ENCODE peak calls at places on chromosomes 2 and 18, in five cellular contexts. C, D, Y, W and M are unnamed samples.

GRCh38 chr2:26852405-26853348 is 4.7 kb downstream of the DPYSL5 start:
- DNase-seq in C (no peak), Y (no peak), W (no peak), D (no peak), M (no peak)

GRCh38 chr2:237486819-237487448 is at the start of gene MLPH:
- DNase-seq in C (no peak), W (no peak), D (no peak), Y (no peak), M (no peak)

GRCh38 chr2:4291430-4291829 is 588.1 kb downstream of the DCDC2C start:
- DNase-seq in C (no peak), D (no peak), W (no peak), Y (no peak), M (no peak)

GRCh38 chr2:161005170-161005569 is 155.1 kb upstream of the TANK start:
- DNase-seq in Y (no peak), W (no peak), C (no peak), D (no peak), M (no peak)

GRCh38 chr2:101124684-101125366 is 26.4 kb downstream of the TBC1D8 start:
- DNase-seq in C (peak), W (no peak), D (no peak), Y (no peak), M (peak)

GRCh38 chr2:25339791-25340339 is 1.9 kb downstream of the DNMT3A start:
- DNase-seq in D (peak), W (peak), C (no peak), Y (no peak), M (no peak)

GRCh38 chr2:227570615-227571014 is 28.1 kb upstream of the SCYGR2 start:
- DNase-seq in Y (no peak), C (no peak), D (no peak), W (no peak), M (no peak)

GRCh38 chr2:21358971-21359370 is 235.2 kb downstream of the TDRD15 start:
- DNase-seq in D (no peak), C (no peak), W (no peak), Y (no peak), M (no peak)

GRCh38 chr18:37729715-37730114 is 164.1 kb upstream of the CELF4 start:
- DNase-seq in C (no peak), Y (no peak), W (no peak), D (no peak), M (no peak)

GRCh38 chr2:86274265-86274917 is 63.0 kb downstream of the REEP1 start:
- DNase-seq in W (no peak), Y (no peak), D (no peak), C (no peak), M (peak)

GRCh38 chr2:202278036-202278760 is 12.6 kb downstream of the NOP58 start:
- DNase-seq in C (no peak), D (no peak), W (no peak), Y (no peak), M (no peak)

GRCh38 chr2:168536925-168537466 is 80.9 kb downstream of the CERS6 start:
- DNase-seq in W (no peak), C (no peak), D (no peak), Y (no peak), M (no peak)

GRCh38 chr18:44844486-44844885 is 163.8 kb downstream of the SETBP1 start:
- DNase-seq in D (no peak), W (no peak), C (no peak), Y (no peak), M (no peak)

GRCh38 chr2:183123117-183123958 is 905 bp upstream of the NUP35 start:
- DNase-seq in W (no peak), D (no peak), C (no peak), Y (no peak), M (no peak)

GRCh38 chr2:75432761-75433361 is 127.9 kb downstream of the EVA1A start:
- DNase-seq in D (no peak), C (no peak), W (no peak), Y (no peak), M (no peak)

GRCh38 chr2:107687087-107687486 is 139.6 kb upstream of the RGPD4 start:
- DNase-seq in C (no peak), D (no peak), Y (no peak), W (no peak), M (no peak)

GRCh38 chr18:8433323-8433722 is 175.9 kb upstream of the RAB12 start:
- DNase-seq in W (no peak), D (no peak), C (no peak), Y (no peak), M (no peak)

GRCh38 chr2:239323473-239323872 is 77.3 kb downstream of the HDAC4 start:
- DNase-seq in W (no peak), D (no peak), Y (no peak), C (no peak), M (no peak)

GRCh38 chr18:66119347-66119746 is 368.5 kb downstream of the CDH7 start:
- DNase-seq in Y (no peak), W (no peak), D (no peak), C (no peak), M (no peak)

GRCh38 chr2:20882466-20883170 is 59.7 kb upstream of the LDAH start:
- DNase-seq in Y (no peak), D (no peak), C (no peak), W (no peak), M (no peak)

GRCh38 chr2:55861733-55862132 is 61.8 kb downstream of the EFEMP1 start:
- DNase-seq in D (no peak), Y (no peak), W (no peak), C (no peak), M (no peak)

GRCh38 chr2:113962692-113963480 is 73.0 kb downstream of the ACTR3 start:
- DNase-seq in D (no peak), W (no peak), C (peak), Y (no peak), M (peak)

GRCh38 chr2:108593547-108594098 is 59.4 kb downstream of the LIMS1 start:
- DNase-seq in W (no peak), C (peak), D (no peak), Y (no peak), M (peak)

GRCh38 chr2:20484810-20485611 is 38.1 kb downstream of the RHOB start:
- DNase-seq in W (no peak), D (no peak), Y (no peak), C (no peak), M (no peak)

GRCh38 chr2:190812506-190813294 is 67.9 kb upstream of the GLS start:
- DNase-seq in D (no peak), Y (no peak), W (no peak), C (no peak), M (no peak)

GRCh38 chr2:213086566-213086965 is 64.8 kb downstream of the IKZF2 start:
- DNase-seq in W (no peak), C (no peak), Y (no peak), D (no peak), M (peak)

GRCh38 chr18:5302606-5303005 is 7.1 kb upstream of the ZBTB14 start:
- DNase-seq in D (no peak), C (no peak), Y (no peak), W (no peak), M (no peak)

GRCh38 chr2:44430340-44430739 is 68.6 kb downstream of the CAMKMT start:
- DNase-seq in D (no peak), Y (no peak), W (no peak), C (no peak), M (no peak)

GRCh38 chr2:85095094-85095493 is 38.1 kb upstream of the TCF7L1 start:
- DNase-seq in W (no peak), C (no peak), Y (no peak), D (no peak), M (no peak)

GRCh38 chr2:121530210-121530562 is 494 bp upstream of the RNU4ATAC start:
- DNase-seq in D (peak), C (peak), Y (peak), W (no peak), M (peak)

GRCh38 chr2:21175895-21176646 is 52.3 kb downstream of the TDRD15 start:
- DNase-seq in Y (no peak), D (peak), W (no peak), C (no peak), M (no peak)

GRCh38 chr2:7102831-7103230 is 185.6 kb downstream of the RNF144A start:
- DNase-seq in D (no peak), Y (no peak), C (no peak), W (no peak), M (no peak)

GRCh38 chr2:194176134-194176533 is 1480.9 kb upstream of the SLC39A10 start:
- DNase-seq in W (no peak), C (no peak), Y (no peak), D (no peak), M (no peak)

GRCh38 chr18:51251625-51252024 is 54.1 kb upstream of the MEX3C start:
- DNase-seq in W (no peak), Y (no peak), C (no peak), D (no peak), M (no peak)

GRCh38 chr2:186659383-186659782 is 34.5 kb upstream of the FAM171B start:
- DNase-seq in Y (no peak), W (no peak), D (no peak), C (no peak), M (no peak)

GRCh38 chr2:96091711-96092579 is 24.4 kb downstream of the ADRA2B start:
- DNase-seq in D (no peak), Y (no peak), W (no peak), C (no peak), M (no peak)

GRCh38 chr2:75311993-75312392 is 112.7 kb upstream of the TACR1 start:
- DNase-seq in Y (no peak), C (no peak), D (no peak), W (no peak), M (no peak)